ENCODE peak calls at places on chromosomes 5 and 9, in five cellular contexts. I is fibroblast of the aortic adventitia, Y is EH, W is ELR, O is upper lobe of right lung. A is an unnamed sample.

GRCh38 chr9:91301161-91301560 is 60.6 kb downstream of the AUH start:
- DNase-seq in W (no peak), Y (no peak), I (peak; percentile 76), O (no peak), A (no peak)

GRCh38 chr5:10556331-10556807 is 7.5 kb upstream of the ANKRD33B start:
- DNase-seq in W (peak; percentile 89), Y (peak; percentile 87), O (no peak), I (peak; percentile 69), A (peak; percentile 85)

GRCh38 chr5:93596676-93597441 is 13.8 kb downstream of the NR2F1 start:
- DNase-seq in Y (no peak), I (no peak), W (no peak), O (peak; percentile 74), A (no peak)

GRCh38 chr9:27437652-27438373 is 86.3 kb upstream of the IFNK start:
- DNase-seq in W (no peak), I (no peak), Y (no peak), O (no peak), A (no peak)

GRCh38 chr5:146043722-146044121 is 61.7 kb downstream of the PLAC8L1 start:
- DNase-seq in W (no peak), I (no peak), O (no peak), Y (no peak), A (no peak)

GRCh38 chr9:3528466-3528865 is 2.7 kb upstream of the RFX3 start:
- DNase-seq in W (no peak), I (no peak), O (no peak), Y (no peak), A (no peak)

GRCh38 chr9:5513966-5514365 is 3.6 kb downstream of the PDCD1LG2 start:
- DNase-seq in I (no peak), O (no peak), W (no peak), Y (peak; percentile 58), A (peak; percentile 18)

GRCh38 chr5:15702102-15702501 is 202.1 kb downstream of the FBXL7 start:
- DNase-seq in W (peak; percentile 29), Y (peak; percentile 68), I (peak; percentile 43), O (no peak), A (peak; percentile 60)

GRCh38 chr5:80507663-80508062 is 19.8 kb downstream of the FAM151B start:
- DNase-seq in O (no peak), W (no peak), I (no peak), Y (no peak), A (no peak)

A was measured in EL.